ENCODE peak calls at places on chromosome 11, in nine cellular contexts. E is adrenal gland; W is HS-5; H is NCI-H2107; C is T-cell; Q is nephron progenitor cell; D is putamen; N is naive thymus-derived CD8-positive, alpha-beta T cell; M is coronary artery. L is an unnamed sample.

GRCh38 chr11:76803811-76804600 is 20.9 kb downstream of the TSKU start:
- DNase-seq in D (no peak), Q (no peak), C (peak), M (peak), H (no peak), E (peak), W (no peak), N (no peak), L (peak)

GRCh38 chr11:75380716-75381420 is 18.4 kb upstream of the RPS3 start:
- DNase-seq in M (no peak), N (no peak), C (no peak), D (no peak), W (no peak), E (no peak), Q (no peak), H (no peak), L (no peak)

GRCh38 chr11:46296520-46297448 is 19.3 kb downstream of the CREB3L1 start:
- DNase-seq in D (no peak), M (no peak), E (peak), N (no peak), Q (peak), C (no peak), W (no peak), H (no peak), L (peak)

GRCh38 chr11:75264971-75265370 is 24.4 kb downstream of the TPBGL start:
- DNase-seq in D (no peak), W (no peak), E (no peak), M (peak), N (no peak), H (no peak), Q (no peak), C (no peak), L (no peak)

GRCh38 chr11:62694455-62695167 is 5.3 kb upstream of the LRRN4CL start:
- DNase-seq in M (peak), H (no peak), C (peak), E (peak), Q (peak), W (no peak), N (peak), D (peak), L (peak)

GRCh38 chr11:44754876-44755552 is 28.3 kb downstream of the TSPAN18 start:
- DNase-seq in D (no peak), C (no peak), H (no peak), W (no peak), E (no peak), M (peak), Q (no peak), N (no peak), L (no peak)

GRCh38 chr11:102925988-102926387 is 29.5 kb downstream of the MMP13 start:
- DNase-seq in Q (no peak), W (no peak), E (no peak), M (no peak), H (no peak), D (no peak), N (no peak), C (no peak), L (no peak)

GRCh38 chr11:65431452-65432132 is 9.0 kb downstream of the NEAT1 start:
- DNase-seq in M (no peak), W (no peak), E (peak), Q (no peak), D (no peak), H (no peak), C (no peak), N (peak), L (peak)

GRCh38 chr11:75815345-75815983 is 454 bp downstream of the UVRAG start:
- DNase-seq in D (no peak), C (peak), M (peak), H (no peak), Q (peak), N (peak), E (peak), W (no peak), L (peak)

GRCh38 chr11:99670268-99670667 is 649.5 kb downstream of the CNTN5 start:
- DNase-seq in M (no peak), N (no peak), C (no peak), Q (no peak), D (no peak), W (no peak), H (no peak), E (no peak), L (no peak)

GRCh38 chr11:46977940-46978595 is 41.5 kb downstream of the CSTPP1 start:
- DNase-seq in D (no peak), E (no peak), Q (no peak), N (no peak), W (no peak), C (no peak), H (no peak), M (no peak), L (no peak)

GRCh38 chr11:124043420-124043819 is 2.3 kb upstream of the OR10G7 start:
- DNase-seq in W (no peak), D (no peak), C (no peak), N (no peak), E (no peak), M (no peak), Q (no peak), H (no peak), L (no peak)

GRCh38 chr11:7513210-7514098 is at the start of gene PPFIBP2:
- DNase-seq in M (peak), Q (peak), D (peak), W (peak), E (peak), H (no peak), N (peak), C (peak), L (peak)

GRCh38 chr11:69444381-69445130 is 36.9 kb upstream of the LINC01488 start:
- DNase-seq in W (peak), N (no peak), H (no peak), Q (peak), D (no peak), M (peak), E (peak), C (no peak), L (peak)

GRCh38 chr11:12754582-12755250 is 80.5 kb downstream of the TEAD1 start:
- DNase-seq in N (no peak), D (no peak), E (no peak), M (no peak), H (no peak), C (no peak), Q (no peak), W (no peak), L (no peak)

GRCh38 chr11:74449369-74449931 is 17.9 kb downstream of the KCNE3 start:
- DNase-seq in W (peak), D (peak), N (peak), C (peak), E (peak), M (no peak), H (peak), Q (peak), L (peak)

GRCh38 chr11:126466288-126467045 is 111.0 kb downstream of the ST3GAL4 start:
- DNase-seq in D (no peak), W (no peak), C (no peak), Q (no peak), H (no peak), E (no peak), N (no peak), M (no peak), L (no peak)

GRCh38 chr11:37333345-37333744 is 735.3 kb upstream of the RAG2 start:
- DNase-seq in M (no peak), E (no peak), W (no peak), H (no peak), Q (no peak), C (no peak), D (no peak), N (no peak), L (no peak)

GRCh38 chr11:129222158-129222557 is 30.0 kb upstream of the ARHGAP32 start:
- DNase-seq in C (no peak), M (no peak), H (no peak), N (no peak), W (no peak), D (no peak), Q (no peak), E (no peak), L (no peak)

GRCh38 chr11:74019860-74020259 is 11.0 kb upstream of the UCP3 start:
- DNase-seq in Q (no peak), M (peak), H (no peak), C (no peak), N (no peak), E (peak), W (no peak), D (no peak), L (no peak)

GRCh38 chr11:40290031-40290650 is 1169.3 kb downstream of the LRRC4C start:
- DNase-seq in W (no peak), N (no peak), H (no peak), C (no peak), M (no peak), D (no peak), E (no peak), Q (no peak), L (no peak)

GRCh38 chr11:33690290-33691050 is 10.2 kb downstream of the C11orf91 start:
- DNase-seq in E (peak), M (peak), D (peak), Q (no peak), H (no peak), W (peak), N (no peak), C (no peak), L (peak)

GRCh38 chr11:35082322-35083180 is 56.4 kb upstream of the CD44 start:
- DNase-seq in M (peak), C (peak), H (no peak), N (peak), Q (peak), E (peak), D (peak), W (peak), L (peak)